ENCODE peak calls at places on chromosomes 1 and 21, in eight cellular contexts. L is cardiac muscle cell, X is IMR-90, U is astrocyte of the spinal cord, H is neural progenitor cell, P is fibroblast of mammary gland, R is endodermal cell, Y is mammary epithelial cell. S is an unnamed sample.

GRCh38 chr1:204410764-204411450 is 710 bp downstream of the PPP1R15B start:
- DNase-seq in L (peak), X (peak), U (peak), H (peak), P (peak), R (no peak), Y (peak), S (no peak)

GRCh38 chr1:203322480-203323179 is 17.3 kb downstream of the BTG2 start:
- DNase-seq in L (peak), X (no peak), U (no peak), H (no peak), P (no peak), R (no peak), Y (no peak), S (no peak)

GRCh38 chr1:233516732-233517131 is 97.2 kb upstream of the KCNK1 start:
- DNase-seq in L (no peak), X (no peak), U (no peak), H (no peak), P (no peak), R (no peak), Y (no peak), S (no peak)

GRCh38 chr1:222653178-222653827 is 35.4 kb downstream of the MIA3 start:
- DNase-seq in L (no peak), X (no peak), U (no peak), H (no peak), P (no peak), R (no peak), Y (no peak), S (no peak)

GRCh38 chr1:90402893-90403849 is 313.9 kb downstream of the BARHL2 start:
- DNase-seq in L (peak), X (peak), U (peak), H (peak), P (peak), R (peak), Y (peak), S (no peak)

GRCh38 chr1:33903210-33903589 is 39.3 kb downstream of the HMGB4 start:
- DNase-seq in L (no peak), X (no peak), U (peak), H (no peak), P (peak), R (no peak), Y (no peak), S (no peak)

GRCh38 chr1:93715529-93716126 is 34.0 kb upstream of the BCAR3 start:
- DNase-seq in L (no peak), X (peak), U (no peak), H (no peak), P (no peak), R (peak), Y (no peak), S (no peak)

GRCh38 chr1:69523032-69523431 is 44.7 kb upstream of the LRRC7 start:
- DNase-seq in L (peak), X (peak), U (peak), H (no peak), P (peak), R (no peak), Y (peak), S (no peak)

GRCh38 chr1:244280221-244280620 is 171.5 kb downstream of the ADSS2 start:
- DNase-seq in L (peak), X (no peak), U (no peak), H (no peak), P (peak), R (no peak), Y (no peak), S (no peak)

GRCh38 chr1:143727263-143727662 is 244.5 kb downstream of the FAM72C start:
- DNase-seq in L (no peak), X (no peak), U (no peak), H (no peak), P (no peak), R (no peak), Y (no peak), S (no peak)

GRCh38 chr1:110210604-110211502 is 739 bp downstream of the KCNC4 start:
- DNase-seq in L (peak), X (no peak), U (peak), H (peak), P (no peak), R (peak), Y (peak), S (peak)

GRCh38 chr21:34198232-34199120 is 125.1 kb downstream of the MRPS6 start:
- DNase-seq in L (no peak), X (no peak), U (no peak), H (no peak), P (no peak), R (no peak), Y (no peak), S (no peak)

GRCh38 chr1:116983678-116984077 is 17.9 kb upstream of the CD101 start:
- DNase-seq in L (no peak), X (no peak), U (no peak), H (no peak), P (no peak), R (no peak), Y (no peak), S (no peak)

GRCh38 chr1:242129103-242129502 is 130.2 kb upstream of the MAP1LC3C start:
- DNase-seq in L (no peak), X (no peak), U (peak), H (peak), P (peak), R (no peak), Y (peak), S (no peak)

GRCh38 chr21:29194847-29195246 is 64.4 kb downstream of the MAP3K7CL start:
- DNase-seq in L (peak), X (peak), U (no peak), H (no peak), P (no peak), R (no peak), Y (no peak), S (no peak)

GRCh38 chr1:41486053-41486891 is 1.8 kb upstream of the EDN2 start:
- DNase-seq in L (peak), X (peak), U (peak), H (peak), P (no peak), R (peak), Y (no peak), S (no peak)

GRCh38 chr1:5944069-5944847 is 48.0 kb downstream of the NPHP4 start:
- DNase-seq in L (no peak), X (no peak), U (no peak), H (no peak), P (no peak), R (no peak), Y (no peak), S (no peak)

GRCh38 chr1:9842781-9843575 is 19.2 kb upstream of the CLSTN1 start:
- DNase-seq in L (peak), X (no peak), U (peak), H (no peak), P (no peak), R (peak), Y (no peak), S (no peak)

DNA sequence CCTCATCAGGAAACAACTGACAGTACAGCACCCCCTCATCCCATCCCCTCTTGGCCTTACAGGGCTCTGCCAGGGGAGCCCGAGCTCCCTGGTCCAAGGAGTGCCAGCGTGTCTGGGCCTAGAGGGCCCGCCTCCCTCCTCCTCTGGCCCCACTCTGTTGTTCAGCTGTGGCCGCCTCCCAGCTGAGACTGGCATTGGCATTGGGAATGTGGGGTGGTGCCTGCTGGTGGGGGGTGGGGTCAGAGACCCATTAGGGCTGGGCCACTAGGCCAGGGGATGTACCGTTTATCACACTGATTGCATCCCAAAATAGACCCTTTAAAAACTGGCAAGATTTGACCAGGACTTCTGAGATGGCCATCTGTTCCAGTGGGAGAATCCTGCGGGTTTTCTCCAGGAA is 1.4 kb downstream of the LDLRAP1 start:
- DNase-seq in L (no peak), X (no peak), U (no peak), H (no peak), P (no peak), R (no peak), Y (no peak), S (no peak)
- H3K4me3 ChIP-seq in L (peak), X (peak), U (no peak), H (no peak), P (peak), R (peak), Y (peak), S (peak)

GRCh38 chr1:20483098-20483832 is 2.7 kb downstream of the CAMK2N1 start:
- DNase-seq in L (no peak), X (no peak), U (no peak), H (no peak), P (no peak), R (no peak), Y (peak), S (no peak)
- H3K4me3 ChIP-seq in L (no peak), X (peak), U (peak), H (peak), P (peak), R (peak), Y (peak), S (no peak)

GRCh38 chr1:225467193-225468020 is 39.6 kb upstream of the LBR start:
- DNase-seq in L (peak), X (no peak), U (no peak), H (no peak), P (no peak), R (no peak), Y (no peak), S (peak)

GRCh38 chr1:225465793-225466517 is 38.1 kb upstream of the LBR start:
- DNase-seq in L (no peak), X (no peak), U (no peak), H (no peak), P (no peak), R (no peak), Y (no peak), S (no peak)

GRCh38 chr1:225464851-225465792 is 37.3 kb upstream of the LBR start:
- DNase-seq in L (no peak), X (no peak), U (peak), H (peak), P (no peak), R (peak), Y (peak), S (no peak)

GRCh38 chr1:225468270-225469020 is 40.6 kb upstream of the LBR start:
- DNase-seq in L (no peak), X (no peak), U (no peak), H (no peak), P (no peak), R (peak), Y (no peak), S (no peak)

GRCh38 chr1:225466848-225467192 is 39.0 kb upstream of the LBR start:
- DNase-seq in L (no peak), X (no peak), U (no peak), H (no peak), P (no peak), R (no peak), Y (no peak), S (no peak)
- H3K4me3 ChIP-seq in L (no peak), X (no peak), U (no peak), H (no peak), P (no peak), R (no peak), Y (no peak), S (no peak)

GRCh38 chr1:17771014-17771413 is 15.9 kb downstream of the ACTL8 start:
- DNase-seq in L (no peak), X (no peak), U (no peak), H (no peak), P (no peak), R (no peak), Y (no peak), S (no peak)
- H3K4me3 ChIP-seq in L (no peak), X (no peak), U (no peak), H (no peak), P (no peak), R (no peak), Y (no peak), S (no peak)

GRCh38 chr21:41507521-41508414 is at the start of gene TMPRSS2:
- DNase-seq in L (no peak), X (no peak), U (no peak), H (peak), P (no peak), R (peak), Y (peak), S (no peak)

GRCh38 chr21:41509733-41510132 is 1.8 kb upstream of the TMPRSS2 start:
- DNase-seq in L (no peak), X (no peak), U (no peak), H (no peak), P (no peak), R (no peak), Y (no peak), S (no peak)

GRCh38 chr21:41509206-41509496 is 1.2 kb upstream of the TMPRSS2 start:
- DNase-seq in L (no peak), X (no peak), U (no peak), H (no peak), P (no peak), R (no peak), Y (no peak), S (no peak)

GRCh38 chr21:41506526-41507520 is 1.1 kb downstream of the TMPRSS2 start:
- DNase-seq in L (no peak), X (no peak), U (no peak), H (peak), P (no peak), R (peak), Y (peak), S (no peak)

DNA sequence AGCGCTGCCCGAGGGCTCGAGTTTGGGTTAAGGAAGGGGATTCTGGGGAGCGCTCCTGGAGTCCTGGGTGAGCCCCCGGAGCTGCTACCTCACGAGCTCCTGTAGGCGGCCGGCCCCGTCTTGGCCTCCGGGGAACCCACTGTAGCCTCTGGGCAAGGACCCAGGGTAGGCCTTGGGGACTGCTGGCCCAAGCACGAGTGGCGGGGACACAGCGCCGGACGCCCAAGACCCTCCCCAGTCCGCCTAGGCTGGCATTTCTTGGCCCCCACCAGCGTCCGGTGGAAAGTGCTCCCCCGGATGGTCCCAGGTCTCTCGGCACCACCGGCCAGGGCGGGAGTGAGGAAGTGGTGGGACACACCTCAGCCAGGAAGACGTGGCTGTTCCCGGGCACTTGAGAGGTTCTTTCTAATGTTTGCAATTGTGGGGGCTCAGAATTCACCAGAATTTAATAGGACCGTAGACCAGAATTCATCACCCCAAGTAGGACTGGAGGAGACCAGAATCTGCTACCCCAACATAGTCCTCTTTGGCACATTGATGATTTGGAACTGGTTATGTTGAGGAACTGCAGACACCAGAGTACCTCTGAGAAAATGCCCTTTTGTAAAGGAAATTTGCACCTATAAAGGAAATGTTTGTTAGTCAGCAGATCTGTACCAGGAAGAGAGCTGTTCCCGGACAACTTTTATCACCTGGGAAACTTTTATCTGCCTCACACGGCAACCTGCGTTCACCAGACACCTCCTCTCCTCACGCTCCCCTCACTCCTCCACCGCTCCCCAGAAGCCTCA is 652 bp upstream of the TMPRSS2 start:
- DNase-seq in L (no peak), X (no peak), U (no peak), H (no peak), P (no peak), R (no peak), Y (no peak), S (no peak)
- H3K4me3 ChIP-seq in L (peak), X (no peak), U (no peak), H (peak), P (no peak), R (peak), Y (no peak), S (no peak)